ENCODE peak calls at places on chromosomes 5 and 9, in six cellular contexts. O, N, E, V, W and A are unnamed samples. For H3K36me3, the result is how much of the 10 kb centered on the place peaks cover.

GRCh38 chr5:121138495-121138907 is 674.4 kb downstream of the PRR16 start:
- DNase-seq in O (no peak), N (no peak), E (no peak), V (no peak), W (no peak), A (no peak)

GRCh38 chr9:94082956-94083355 is 1.3 kb upstream of the PTPDC1 start:
- DNase-seq in O (peak), N (no peak), E (no peak), V (no peak), W (no peak), A (no peak)

GRCh38 chr5:77306531-77306930 is 96.1 kb downstream of the PDE8B start:
- DNase-seq in O (no peak), N (no peak), E (no peak), V (no peak), W (no peak), A (no peak)

GRCh38 chr9:88184986-88185385 is 46.7 kb upstream of the SPATA31C2 start:
- DNase-seq in O (no peak), N (no peak), E (no peak), V (no peak), W (no peak), A (no peak)

GRCh38 chr5:151601376-151601775 is 10.2 kb upstream of the FAT2 start:
- DNase-seq in O (no peak), N (no peak), E (no peak), V (no peak), W (no peak), A (no peak)

GRCh38 chr9:134593286-134593685 is 48.3 kb upstream of the COL5A1 start:
- DNase-seq in O (no peak), N (no peak), E (no peak), V (no peak), W (no peak), A (no peak)

GRCh38 chr5:138536665-138537315 is 6.2 kb downstream of the ETF1 start:
- DNase-seq in O (peak), N (no peak), E (no peak), V (peak), W (no peak), A (peak)

GRCh38 chr5:150615141-150615699 is 25.2 kb upstream of the SYNPO start:
- DNase-seq in O (peak), N (peak), E (peak), V (no peak), W (peak), A (peak)

GRCh38 chr5:68074048-68074632 is 141.4 kb upstream of the PIK3R1 start:
- DNase-seq in O (peak), N (no peak), E (no peak), V (no peak), W (no peak), A (no peak)

DNA sequence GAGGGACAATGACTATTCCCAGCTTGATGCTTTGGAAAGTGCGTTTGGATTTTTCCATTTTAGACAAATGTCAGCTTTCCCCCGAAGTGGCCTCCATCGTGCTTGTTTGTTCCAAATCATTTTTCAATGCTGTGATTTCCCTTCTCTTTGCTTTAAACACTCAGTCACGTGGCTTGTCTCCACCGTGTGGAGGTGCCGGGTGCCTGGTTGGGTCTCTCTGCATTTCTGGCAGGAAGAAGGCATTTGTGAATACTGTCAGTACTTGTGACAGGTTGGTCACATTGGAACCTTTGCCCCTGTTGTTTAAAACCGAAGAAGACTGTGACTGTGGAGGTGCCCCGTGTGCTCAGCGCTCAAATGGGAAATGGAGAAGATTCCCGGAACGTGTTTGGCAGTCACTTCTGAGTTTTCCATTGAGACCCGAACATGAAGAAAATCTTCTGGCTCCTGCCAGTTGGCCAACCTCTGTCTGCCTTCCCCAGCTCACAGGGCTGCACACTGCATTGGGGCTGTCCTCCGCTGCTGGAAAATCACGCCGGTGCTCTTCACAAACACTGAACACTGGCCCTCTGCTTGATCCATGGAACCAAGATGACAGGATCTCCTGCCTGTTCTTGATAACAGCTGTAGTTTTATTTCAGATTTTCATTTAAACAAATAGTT is 74.6 kb downstream of the LMNB1 start:
- DNase-seq in O (peak), N (no peak), E (peak), V (no peak), W (no peak), A (no peak)
- H3K4me3 ChIP-seq in O (no peak), N (no peak), E (no peak), V (no peak), W (no peak), A (no peak)

GRCh38 chr5:51466214-51466613 is 83.0 kb downstream of the ISL1 start:
- DNase-seq in O (no peak), N (no peak), E (no peak), V (no peak), W (no peak), A (no peak)
- H3K36me3 ChIP-seq in O (under half), N (under half), E (under half), V (under half), W (under half), A (under half)

GRCh38 chr9:19512432-19512831 is 103.6 kb downstream of the ACER2 start:
- DNase-seq in O (no peak), N (no peak), E (no peak), V (no peak), W (no peak), A (no peak)

GRCh38 chr9:19516348-19516747 is 107.5 kb downstream of the ACER2 start:
- DNase-seq in O (no peak), N (no peak), E (no peak), V (no peak), W (no peak), A (no peak)

GRCh38 chr9:19521205-19521604 is 112.4 kb downstream of the ACER2 start:
- DNase-seq in O (no peak), N (no peak), E (no peak), V (no peak), W (no peak), A (no peak)

GRCh38 chr9:19513671-19514275 is 105.0 kb downstream of the ACER2 start:
- DNase-seq in O (peak), N (no peak), E (no peak), V (no peak), W (no peak), A (no peak)

GRCh38 chr9:19517202-19517942 is 108.6 kb downstream of the ACER2 start:
- DNase-seq in O (no peak), N (no peak), E (no peak), V (peak), W (no peak), A (no peak)
- TF ChIP-seq CTCF in O (peak), N (no peak), E (no peak), V (peak), W (no peak), A (peak)

GRCh38 chr5:176543428-176544182 is 5.5 kb upstream of the CDHR2 start:
- DNase-seq in O (peak), N (peak), E (no peak), V (peak), W (peak), A (no peak)
- H3K4me3 ChIP-seq in O (peak), N (peak), E (peak), V (peak), W (peak), A (peak)

DNA sequence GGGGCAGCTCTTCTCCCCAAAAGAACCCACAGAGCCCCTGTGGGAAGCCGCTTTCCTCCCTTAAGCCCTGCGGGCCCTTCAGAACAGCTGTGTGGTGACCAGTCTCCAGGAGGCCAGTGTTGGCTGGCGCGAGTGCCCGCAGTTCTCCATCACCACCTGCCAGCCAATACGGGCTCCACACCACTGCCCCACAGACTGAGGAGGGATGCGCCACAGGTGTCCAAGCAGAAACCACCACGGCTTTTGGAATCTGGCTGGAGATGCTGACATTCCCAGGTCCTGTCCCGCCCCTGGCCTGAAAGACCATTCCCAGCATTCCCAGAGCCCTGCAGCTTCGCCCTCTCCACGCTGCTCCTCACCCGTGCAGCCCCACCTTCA is 12.8 kb downstream of the CCNI2 start:
- DNase-seq in O (no peak), N (no peak), E (no peak), V (no peak), W (no peak), A (no peak)
- H3K36me3 ChIP-seq in O (under half), N (under half), E (half or more), V (half or more), W (under half), A (under half)